ENCODE peak calls at places on chromosomes 1 and 21, in four cellular contexts. U is HCT116, T is HepG2, Z is K562. F is an unnamed sample.

GRCh38 chr1:220817907-220818306 is 31.2 kb downstream of the MTARC1 start:
- DNase-seq in Z (no peak), T (no peak), U (no peak), F (no peak)

GRCh38 chr1:177800386-177801058 is 169.3 kb downstream of the SEC16B start:
- DNase-seq in U (no peak), T (no peak), Z (no peak), F (no peak)

GRCh38 chr1:154219511-154219910 is 1.2 kb upstream of the UBAP2L start:
- DNase-seq in T (peak; percentile 54), U (no peak), Z (peak; percentile 52), F (no peak)

GRCh38 chr1:27504588-27505419 is 14.8 kb upstream of the WASF2 start:
- DNase-seq in T (peak; percentile 92), Z (peak; percentile 57), U (no peak), F (no peak)

GRCh38 chr1:55443175-55443933 is 228.2 kb upstream of the USP24 start:
- DNase-seq in T (peak; percentile 50), Z (peak; percentile 40), U (peak; percentile 60), F (peak; percentile 82)

GRCh38 chr1:116330846-116331245 is 42.2 kb upstream of the ATP1A1 start:
- DNase-seq in U (no peak), T (no peak), Z (no peak), F (no peak)

GRCh38 chr1:6273380-6273891 is 12.5 kb upstream of the GPR153 start:
- DNase-seq in T (no peak), U (no peak), Z (peak; percentile 44), F (no peak)

GRCh38 chr21:46265736-46266525 is 19.5 kb downstream of the MCM3AP start:
- DNase-seq in U (no peak), T (no peak), Z (no peak), F (no peak)

GRCh38 chr1:213374369-213374768 is 323.3 kb downstream of the RPS6KC1 start:
- DNase-seq in T (peak; percentile 73), U (peak; percentile 40), Z (peak; percentile 77), F (peak; percentile 20)

GRCh38 chr1:15483971-15484370 is 8.1 kb downstream of the CELA2B start:
- DNase-seq in Z (no peak), T (no peak), U (no peak), F (no peak)

GRCh38 chr1:170407601-170408000 is 124.4 kb upstream of the GORAB start:
- DNase-seq in U (no peak), T (no peak), Z (no peak), F (no peak)

GRCh38 chr1:18182518-18183160 is 75.0 kb downstream of the IGSF21 start:
- DNase-seq in U (no peak), T (no peak), Z (no peak), F (peak; percentile 4)

GRCh38 chr1:12081648-12082396 is 18.7 kb downstream of the TNFRSF8 start:
- DNase-seq in U (peak; percentile 37), T (no peak), Z (peak; percentile 68), F (no peak)

GRCh38 chr21:36709030-36709867 is 10.3 kb downstream of the SIM2 start:
- DNase-seq in T (no peak), U (no peak), Z (no peak), F (no peak)

GRCh38 chr1:100921110-100921706 is 25.3 kb downstream of the SLC30A7 start:
- DNase-seq in Z (peak; percentile 60), T (peak; percentile 35), U (peak; percentile 22), F (peak; percentile 5)

GRCh38 chr21:41833138-41834115 is 45.7 kb downstream of the PRDM15 start:
- DNase-seq in T (no peak), Z (no peak), U (no peak), F (no peak)

GRCh38 chr1:40268211-40268610 is 10.2 kb downstream of the ZMPSTE24 start:
- DNase-seq in U (no peak), T (no peak), Z (no peak), F (no peak)

GRCh38 chr1:147379889-147380288 is 137.4 kb downstream of the CHD1L start:
- DNase-seq in Z (peak; percentile 54), T (no peak), U (no peak), F (no peak)

GRCh38 chr1:221247050-221247449 is 367.8 kb downstream of the HLX start:
- DNase-seq in Z (no peak), U (no peak), T (no peak), F (no peak)

GRCh38 chr1:203403586-203403985 is 52.7 kb upstream of the FMOD start:
- DNase-seq in T (no peak), Z (no peak), U (no peak), F (no peak)

GRCh38 chr1:212606734-212607205 is 1.8 kb upstream of the ATF3 start:
- DNase-seq in Z (peak; percentile 33), T (no peak), U (no peak), F (no peak)

GRCh38 chr21:27582946-27583270 is 616.0 kb upstream of the ADAMTS5 start:
- DNase-seq in T (no peak), Z (no peak), U (no peak), F (no peak)

GRCh38 chr1:235041201-235041600 is 87.4 kb downstream of the TOMM20 start:
- DNase-seq in T (no peak), U (no peak), Z (no peak), F (no peak)

GRCh38 chr1:1819762-1820161 is 41.5 kb upstream of the NADK start:
- DNase-seq in Z (no peak), U (no peak), T (no peak), F (no peak)

GRCh38 chr1:194367121-194367520 is 1180.7 kb upstream of the B3GALT2 start:
- DNase-seq in Z (no peak), U (no peak), T (no peak), F (no peak)

GRCh38 chr1:151635479-151636072 is 23.7 kb downstream of the SNX27 start:
- DNase-seq in U (no peak), T (no peak), Z (no peak), F (no peak)

GRCh38 chr1:228265167-228265566 is 57.3 kb downstream of the OBSCN start:
- DNase-seq in U (no peak), Z (peak; percentile 53), T (no peak), F (no peak)

DNA sequence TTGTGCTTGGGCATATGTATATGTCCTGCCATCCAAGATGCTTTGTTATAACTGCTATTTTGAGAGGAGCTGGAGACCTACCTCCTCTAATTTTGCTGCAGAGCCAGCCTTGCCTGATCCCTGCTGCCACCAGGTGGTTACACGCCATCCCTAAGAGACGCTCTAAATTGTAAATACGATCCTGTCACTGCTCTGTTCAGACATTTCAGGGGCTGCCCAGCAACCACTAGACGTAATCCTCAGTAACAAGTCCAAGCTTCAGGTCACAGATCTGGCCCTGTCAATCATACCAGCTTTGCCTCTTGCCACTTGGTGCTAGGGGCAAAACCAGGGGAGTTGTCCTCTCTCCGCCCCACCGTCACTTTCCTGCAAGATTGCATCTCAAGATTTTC is 32.9 kb downstream of the GPA33 start:
- DNase-seq in U (peak; percentile 56), T (peak; percentile 39), Z (peak; percentile 65), F (no peak)
- TF ChIP-seq CTCF in U (peak; percentile 76), T (peak; percentile 72), Z (peak; percentile 77), F (peak; percentile 86)

GRCh38 chr1:91428182-91428798 is 23.7 kb upstream of the HFM1 start:
- DNase-seq in Z (peak; percentile 37), T (no peak), U (no peak), F (no peak)
- TF ChIP-seq TCF7L2 in Z (no peak), T (no peak), U (no peak), F (no peak)

DNA sequence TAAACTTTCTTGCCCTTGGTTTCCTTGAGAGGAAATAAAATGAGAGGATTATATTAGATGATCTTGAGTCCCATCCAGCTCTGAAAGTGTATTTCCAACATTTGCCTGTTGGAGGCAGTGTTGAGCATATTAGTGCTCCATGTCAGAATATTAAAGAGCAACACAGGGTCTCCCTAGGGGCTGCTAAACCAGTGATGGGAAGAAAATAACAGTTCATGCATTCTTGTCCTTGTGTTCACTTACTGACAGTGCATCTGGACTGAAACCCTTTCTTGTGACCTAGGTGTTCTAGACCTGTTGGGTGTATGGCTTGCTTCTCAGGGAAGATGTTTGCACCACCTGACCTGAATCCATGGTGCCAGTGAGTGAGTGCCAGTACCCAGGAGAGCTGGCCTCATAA is 124.7 kb upstream of the KIAA0040 start:
- DNase-seq in T (no peak), Z (peak; percentile 58), U (peak; percentile 13), F (no peak)
- TF ChIP-seq SIN3A in T (no peak), Z (no peak), U (no peak), F (no peak)

GRCh38 chr1:239170828-239171227 is 215.5 kb upstream of the CHRM3 start:
- DNase-seq in T (no peak), U (no peak), Z (no peak), F (no peak)
- TF ChIP-seq CTCF in T (no peak), U (no peak), Z (no peak), F (no peak)

F was measured in Panc1.